ENCODE peak calls at places on chromosomes 7 and 10, in nine cellular contexts. G is IMR-90, I is ovary, P is stomach, V is adrenal gland, Z is uterus, O is breast epithelium, X is HCT116, Q is Peyer's patch. U is an unnamed sample.

GRCh38 chr7:129401968-129402860 is 32.0 kb upstream of the STRIP2 start:
- DNase-seq in G (no peak), I (no peak), P (no peak), V (no peak), Z (no peak), O (no peak), X (no peak), Q (no peak), U (no peak)

GRCh38 chr10:59465089-59465488 is 102.7 kb upstream of the FAM13C start:
- DNase-seq in G (peak), I (no peak), P (no peak), V (peak), Z (no peak), O (no peak), X (no peak), Q (no peak), U (no peak)

GRCh38 chr7:131288446-131288845 is 39.2 kb upstream of the MKLN1 start:
- DNase-seq in G (no peak), I (no peak), P (no peak), V (peak), Z (no peak), O (no peak), X (no peak), Q (no peak), U (no peak)

GRCh38 chr10:62632071-62632809 is 172.3 kb upstream of the ADO start:
- DNase-seq in G (no peak), I (no peak), P (no peak), V (peak), Z (no peak), O (no peak), X (no peak), Q (peak), U (no peak)

GRCh38 chr7:57211428-57212100 is 79.3 kb upstream of the ZNF479 start:
- DNase-seq in G (no peak), I (no peak), P (peak), V (no peak), Z (no peak), O (no peak), X (no peak), Q (no peak), U (peak)

GRCh38 chr10:113264333-113265131 is 288.3 kb upstream of the HABP2 start:
- DNase-seq in G (no peak), I (no peak), P (no peak), V (no peak), Z (no peak), O (no peak), X (no peak), Q (no peak), U (no peak)

GRCh38 chr10:71342850-71343773 is 24.1 kb downstream of the SLC29A3 start:
- DNase-seq in G (peak), I (no peak), P (no peak), V (no peak), Z (no peak), O (no peak), X (no peak), Q (no peak), U (peak)

GRCh38 chr10:117159390-117159789 is 21.3 kb upstream of the VAX1 start:
- DNase-seq in G (no peak), I (no peak), P (no peak), V (no peak), Z (no peak), O (no peak), X (no peak), Q (no peak), U (no peak)

GRCh38 chr10:12181065-12181775 is 14.5 kb downstream of the NUDT5 start:
- DNase-seq in G (no peak), I (no peak), P (peak), V (no peak), Z (no peak), O (no peak), X (no peak), Q (peak), U (no peak)

GRCh38 chr7:98755138-98755898 is 114.5 kb downstream of the TMEM130 start:
- DNase-seq in G (no peak), I (no peak), P (no peak), V (peak), Z (no peak), O (no peak), X (no peak), Q (no peak), U (no peak)

GRCh38 chr10:62075912-62076311 is 174.4 kb downstream of the ARID5B start:
- DNase-seq in G (no peak), I (no peak), P (no peak), V (no peak), Z (no peak), O (no peak), X (no peak), Q (no peak), U (no peak)

GRCh38 chr7:124552217-124552616 is 213.4 kb downstream of the GPR37 start:
- DNase-seq in G (peak), I (no peak), P (no peak), V (no peak), Z (no peak), O (no peak), X (no peak), Q (no peak), U (no peak)

GRCh38 chr10:91909178-91909677 is at the start of gene FGFBP3:
- DNase-seq in G (peak), I (peak), P (no peak), V (peak), Z (peak), O (no peak), X (peak), Q (no peak), U (no peak)

GRCh38 chr10:988667-989545 is 672 bp downstream of the GTPBP4 start:
- DNase-seq in G (peak), I (peak), P (no peak), V (no peak), Z (no peak), O (no peak), X (no peak), Q (no peak), U (no peak)

GRCh38 chr7:55348502-55348901 is 16.6 kb upstream of the LANCL2 start:
- DNase-seq in G (peak), I (no peak), P (no peak), V (no peak), Z (no peak), O (no peak), X (no peak), Q (no peak), U (no peak)

GRCh38 chr10:131242007-131242406 is 69.5 kb downstream of the TCERG1L start:
- DNase-seq in G (no peak), I (no peak), P (peak), V (peak), Z (no peak), O (no peak), X (peak), Q (no peak), U (peak)

GRCh38 chr7:69696686-69697685 is 98.7 kb downstream of the AUTS2 start:
- DNase-seq in G (no peak), I (no peak), P (no peak), V (no peak), Z (no peak), O (no peak), X (no peak), Q (no peak), U (no peak)

GRCh38 chr7:151057038-151057736 is 510 bp downstream of the CDK5 start:
- DNase-seq in G (no peak), I (no peak), P (no peak), V (no peak), Z (peak), O (no peak), X (no peak), Q (peak), U (no peak)

GRCh38 chr7:89623018-89623672 is 531.1 kb upstream of the STEAP1 start:
- DNase-seq in G (peak), I (peak), P (no peak), V (no peak), Z (no peak), O (no peak), X (peak), Q (no peak), U (no peak)

GRCh38 chr10:83656924-83657323 is 482.4 kb upstream of the GHITM start:
- DNase-seq in G (no peak), I (no peak), P (no peak), V (no peak), Z (no peak), O (no peak), X (no peak), Q (no peak), U (no peak)

GRCh38 chr10:132377326-132377725 is 19.7 kb upstream of the PWWP2B start:
- DNase-seq in G (no peak), I (no peak), P (no peak), V (no peak), Z (no peak), O (no peak), X (no peak), Q (no peak), U (no peak)

GRCh38 chr7:73773700-73774517 is 3.8 kb upstream of the CLDN3 start:
- DNase-seq in G (no peak), I (no peak), P (no peak), V (no peak), Z (no peak), O (no peak), X (no peak), Q (no peak), U (peak)

GRCh38 chr10:12419279-12419847 is 70.0 kb downstream of the CAMK1D start:
- DNase-seq in G (peak), I (no peak), P (no peak), V (no peak), Z (peak), O (no peak), X (peak), Q (no peak), U (no peak)

GRCh38 chr10:17851611-17852010 is 42.5 kb downstream of the MRC1 start:
- DNase-seq in G (no peak), I (no peak), P (no peak), V (peak), Z (no peak), O (no peak), X (no peak), Q (no peak), U (peak)

GRCh38 chr10:75247797-75248196 is 12.0 kb upstream of the COMTD1 start:
- DNase-seq in G (no peak), I (no peak), P (peak), V (no peak), Z (no peak), O (no peak), X (no peak), Q (no peak), U (no peak)

GRCh38 chr10:77497748-77498147 is 139.9 kb downstream of the KCNMA1 start:
- DNase-seq in G (no peak), I (no peak), P (no peak), V (no peak), Z (no peak), O (no peak), X (no peak), Q (no peak), U (no peak)

GRCh38 chr10:12703813-12704212 is 297.7 kb downstream of the CCDC3 start:
- DNase-seq in G (peak), I (no peak), P (no peak), V (no peak), Z (no peak), O (no peak), X (no peak), Q (no peak), U (no peak)

GRCh38 chr10:30357806-30358205 is 8.7 kb upstream of the MTPAP start:
- DNase-seq in G (no peak), I (no peak), P (no peak), V (no peak), Z (no peak), O (no peak), X (no peak), Q (no peak), U (no peak)

GRCh38 chr7:88279323-88279722 is 27.4 kb downstream of the STEAP4 start:
- DNase-seq in G (no peak), I (no peak), P (no peak), V (no peak), Z (no peak), O (no peak), X (no peak), Q (no peak), U (no peak)

GRCh38 chr7:75889223-75889825 is 10.5 kb downstream of the RHBDD2 start:
- DNase-seq in G (no peak), I (no peak), P (no peak), V (peak), Z (no peak), O (no peak), X (no peak), Q (no peak), U (no peak)

GRCh38 chr7:75887669-75888369 is 9.0 kb downstream of the RHBDD2 start:
- DNase-seq in G (no peak), I (no peak), P (no peak), V (no peak), Z (no peak), O (no peak), X (no peak), Q (no peak), U (no peak)

GRCh38 chr7:75891815-75892411 is 13.1 kb downstream of the RHBDD2 start:
- DNase-seq in G (no peak), I (no peak), P (no peak), V (no peak), Z (no peak), O (no peak), X (no peak), Q (no peak), U (no peak)

GRCh38 chr7:75889826-75890225 is 11.0 kb downstream of the RHBDD2 start:
- DNase-seq in G (peak), I (no peak), P (no peak), V (peak), Z (no peak), O (no peak), X (no peak), Q (no peak), U (no peak)

GRCh38 chr7:75888464-75889222 is 9.8 kb downstream of the RHBDD2 start:
- DNase-seq in G (no peak), I (no peak), P (peak), V (peak), Z (no peak), O (no peak), X (no peak), Q (no peak), U (peak)
- TF ChIP-seq POLR2A in G (no peak), I (no peak), P (no peak), V (no peak), Z (no peak), O (no peak), X (no peak), Q (no peak), U (no peak)

GRCh38 chr7:116901143-116901542 is 38.8 kb downstream of the CAPZA2 start:
- DNase-seq in G (no peak), I (no peak), P (no peak), V (no peak), Z (no peak), O (no peak), X (no peak), Q (no peak), U (no peak)
- H3K4me3 ChIP-seq in G (no peak), I (no peak), P (no peak), V (no peak), Z (no peak), O (no peak), X (no peak), Q (no peak), U (no peak)

GRCh38 chr10:2525781-2526180 is 541.6 kb upstream of the PFKP start:
- DNase-seq in G (no peak), I (no peak), P (no peak), V (no peak), Z (no peak), O (no peak), X (no peak), Q (no peak), U (no peak)
- TF ChIP-seq CTCF in G (no peak), I (no peak), P (no peak), V (no peak), Z (no peak), O (no peak), X (no peak), Q (no peak), U (no peak)

DNA sequence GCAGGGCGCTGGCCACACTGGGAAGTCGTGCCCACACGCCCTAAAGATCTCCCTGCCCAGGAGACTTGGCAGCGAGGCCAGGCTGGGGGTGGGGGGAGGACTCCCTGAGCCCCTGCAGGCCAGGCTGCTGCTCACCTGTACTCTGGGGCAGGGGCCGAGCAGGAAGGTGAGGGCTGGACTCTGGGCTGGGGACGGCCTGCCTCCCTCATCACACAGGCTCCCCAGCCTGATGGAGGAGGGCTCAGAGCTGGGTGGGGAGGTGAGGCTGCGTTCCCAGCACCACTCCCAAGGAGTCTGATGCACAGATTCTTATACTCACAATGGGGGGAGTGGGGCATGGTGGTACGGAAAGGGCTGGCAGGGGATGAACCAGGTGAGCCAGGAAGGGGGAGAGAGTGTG is 71.2 kb downstream of the ELFN1 start:
- DNase-seq in G (no peak), I (no peak), P (no peak), V (no peak), Z (no peak), O (no peak), X (no peak), Q (no peak), U (no peak)
- TF ChIP-seq POLR2A in G (no peak), I (no peak), P (no peak), V (no peak), Z (no peak), O (no peak), X (no peak), Q (no peak), U (no peak)

DNA sequence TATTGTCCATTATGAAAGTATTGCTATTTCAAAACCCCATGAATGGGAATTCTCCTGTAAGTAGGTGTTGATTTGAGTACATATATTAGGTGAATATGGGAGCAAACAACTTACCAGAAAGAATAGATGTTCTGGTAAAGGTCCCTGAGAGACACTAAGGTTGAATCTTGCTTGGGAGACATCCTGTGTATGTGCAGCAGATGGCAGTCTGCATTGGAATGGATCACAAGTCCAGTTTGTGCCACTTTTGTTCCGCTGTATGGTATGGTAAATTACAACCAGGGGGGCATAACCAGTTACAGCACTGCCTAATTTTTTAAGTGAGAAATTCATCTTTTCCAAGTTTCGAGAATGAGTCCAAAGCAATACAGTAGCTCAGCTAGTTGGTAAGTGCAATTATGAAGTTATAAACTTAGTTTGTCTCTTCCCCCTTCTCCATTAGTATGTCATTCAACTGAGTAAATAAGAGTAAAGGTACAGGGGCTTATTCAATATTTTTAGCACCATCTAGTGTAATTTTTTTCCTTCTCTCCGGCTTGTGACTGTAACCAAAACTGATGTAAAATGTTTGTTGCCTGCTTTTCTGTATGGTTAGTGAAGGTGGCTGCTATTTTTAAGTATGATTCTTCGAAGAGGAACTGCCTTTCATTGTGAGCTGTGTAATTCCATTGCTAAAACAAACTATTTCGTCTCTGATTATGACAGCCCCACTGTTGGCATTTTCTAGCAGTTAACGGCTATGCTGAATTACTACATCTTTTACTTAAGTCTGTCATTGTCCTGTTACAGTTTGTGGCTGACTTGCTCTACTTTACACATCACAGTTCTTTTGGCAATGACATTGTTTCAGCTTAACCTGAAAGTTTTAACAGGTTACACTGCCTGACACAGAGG is 2.8 kb downstream of the MCU start:
- DNase-seq in G (peak), I (no peak), P (no peak), V (no peak), Z (peak), O (no peak), X (no peak), Q (no peak), U (no peak)
- H3K4me3 ChIP-seq in G (no peak), I (no peak), P (peak), V (no peak), Z (no peak), O (no peak), X (no peak), Q (no peak), U (no peak)

GRCh38 chr7:135459951-135460567 is 49.8 kb downstream of the CNOT4 start:
- DNase-seq in G (no peak), I (no peak), P (no peak), V (no peak), Z (no peak), O (no peak), X (no peak), Q (no peak), U (no peak)
- TF ChIP-seq CTCF in G (no peak), I (no peak), P (no peak), V (no peak), Z (no peak), O (no peak), X (no peak), Q (no peak), U (no peak)